ENCODE peak calls at places on chromosomes 11 and 22, in ten cellular contexts. Y is GM12865, G is cardiac muscle cell, Z is transverse colon, I is brain microvascular endothelial cell, X is Peyer's patch, F is NB4, N is progenitor cell of endocrine pancreas, R is HCT116, T is mammary epithelial cell. Q is an unnamed sample.
A peak's percentile ranks its signal among the peaks of the same experiment; 100 is the strongest.

GRCh38 chr11:97965849-97966646 is 1054.7 kb upstream of the CNTN5 start:
- DNase-seq in I (peak; percentile 96), Z (no peak), Y (no peak), T (peak; percentile 85), N (no peak), X (no peak), G (peak; percentile 97), R (no peak), F (no peak), Q (no peak)

GRCh38 chr11:65844231-65844872 is 10.6 kb downstream of the SNX32 start:
- DNase-seq in X (peak; percentile 51), F (no peak), N (no peak), Y (no peak), G (no peak), T (no peak), I (no peak), R (no peak), Z (peak; percentile 61), Q (no peak)

GRCh38 chr11:65588199-65589054 is 7.2 kb downstream of the KCNK7 start:
- DNase-seq in T (no peak), F (peak; percentile 81), N (no peak), Y (peak; percentile 99), X (peak; percentile 91), Z (peak; percentile 83), G (peak; percentile 59), R (no peak), I (no peak), Q (peak; percentile 94)

GRCh38 chr11:125871391-125872137 is 15.9 kb upstream of the HYLS1 start:
- DNase-seq in Z (no peak), T (peak; percentile 6), I (peak; percentile 25), G (peak; percentile 71), R (peak; percentile 29), X (no peak), Y (peak; percentile 11), N (peak; percentile 41), F (peak; percentile 60), Q (no peak)

GRCh38 chr11:118522571-118523072 is 4.7 kb upstream of the TTC36 start:
- DNase-seq in I (peak; percentile 14), F (peak; percentile 43), G (peak; percentile 62), Y (no peak), T (peak; percentile 26), N (no peak), X (no peak), Z (no peak), R (no peak), Q (no peak)

GRCh38 chr22:46238541-46238940 is 11.6 kb downstream of the CDPF1 start:
- DNase-seq in G (no peak), I (no peak), N (no peak), X (no peak), Y (no peak), T (no peak), R (no peak), F (no peak), Z (no peak), Q (no peak)

GRCh38 chr11:1771273-1771672 is 7.5 kb upstream of the CTSD start:
- DNase-seq in G (no peak), Z (peak; percentile 5), R (no peak), T (peak; percentile 31), I (no peak), N (no peak), F (peak; percentile 71), Y (no peak), X (peak; percentile 26), Q (no peak)

GRCh38 chr11:77039491-77040400 is 5.5 kb downstream of the B3GNT6 start:
- DNase-seq in Y (no peak), R (no peak), X (peak; percentile 74), G (peak; percentile 55), F (no peak), N (no peak), I (peak; percentile 24), Z (peak; percentile 74), T (peak; percentile 41), Q (peak; percentile 66)

GRCh38 chr11:36750349-36750748 is 152.3 kb upstream of the RAG2 start:
- DNase-seq in T (no peak), I (no peak), N (no peak), G (no peak), Y (no peak), R (no peak), Z (no peak), X (no peak), F (peak; percentile 15), Q (no peak)

GRCh38 chr11:10750838-10751580 is at the start of gene CTR9:
- DNase-seq in N (peak; percentile 83), I (peak; percentile 92), T (peak; percentile 94), X (peak; percentile 97), R (peak; percentile 83), Z (peak; percentile 95), G (peak; percentile 96), F (peak; percentile 96), Y (peak; percentile 95), Q (peak; percentile 91)
- TF ChIP-seq CTCF in N (peak; percentile 34), I (peak; percentile 54), T (peak; percentile 43), X (no peak), R (no peak), Z (no peak), G (peak; percentile 29), F (peak; percentile 17), Y (peak; percentile 25), Q (peak; percentile 43)

GRCh38 chr11:9459573-9460321 is 1.1 kb upstream of the ZNF143 start:
- DNase-seq in Y (peak; percentile 72), N (no peak), F (peak; percentile 69), Z (peak; percentile 27), I (peak; percentile 52), R (peak; percentile 22), X (peak; percentile 54), T (peak; percentile 27), G (peak; percentile 79), Q (peak; percentile 29)
- TF ChIP-seq CTCF in Y (no peak), N (no peak), F (no peak), Z (no peak), I (no peak), R (no peak), X (no peak), T (no peak), G (no peak), Q (no peak)

GRCh38 chr11:133829566-133829965 is 15.7 kb downstream of the SPATA19 start:
- DNase-seq in Z (no peak), I (no peak), N (no peak), F (no peak), X (no peak), Y (no peak), G (no peak), T (no peak), R (no peak), Q (no peak)

GRCh38 chr11:133828861-133829260 is 16.5 kb downstream of the SPATA19 start:
- DNase-seq in R (no peak), Z (no peak), F (no peak), I (no peak), X (no peak), Y (no peak), G (no peak), N (no peak), T (no peak), Q (no peak)

GRCh38 chr11:133832096-133833081 is 12.9 kb downstream of the SPATA19 start:
- DNase-seq in N (no peak), F (no peak), Z (no peak), Y (no peak), I (no peak), G (no peak), X (no peak), T (no peak), R (no peak), Q (no peak)

GRCh38 chr11:133833101-133833898 is 12.0 kb downstream of the SPATA19 start:
- DNase-seq in R (no peak), G (no peak), Z (no peak), F (no peak), N (no peak), T (no peak), X (no peak), Y (no peak), I (no peak), Q (no peak)

GRCh38 chr11:133830931-133831907 is 14.1 kb downstream of the SPATA19 start:
- DNase-seq in F (no peak), X (no peak), Z (no peak), I (no peak), G (no peak), R (no peak), T (no peak), Y (no peak), N (no peak), Q (no peak)
- TF ChIP-seq CTCF in F (peak; percentile 45), X (no peak), Z (no peak), I (peak; percentile 16), G (peak; percentile 7), R (no peak), T (peak; percentile 50), Y (peak; percentile 44), N (peak; percentile 56), Q (peak; percentile 13)

GRCh38 chr11:104705475-104706195 is 192.6 kb downstream of the CASP12 start:
- DNase-seq in N (no peak), I (peak; percentile 19), F (peak; percentile 91), Y (peak; percentile 87), R (no peak), G (peak; percentile 60), T (peak; percentile 8), Z (peak; percentile 37), X (peak; percentile 79), Q (peak; percentile 18)
- TF ChIP-seq CTCF in N (no peak), I (no peak), F (no peak), Y (no peak), R (no peak), G (no peak), T (no peak), Z (no peak), X (no peak), Q (no peak)

Q was measured in GM13976.